ENCODE peak calls at places on chromosomes 6 and 20, in nine cellular contexts. J is Peyer's patch, A is esophagus muscularis mucosa, R is tibial artery, L is fibroblast of lung, P is breast epithelium, O is tibial nerve, D is upper lobe of right lung, F is lung. B is an unnamed sample.
A peak's percentile ranks its signal among the peaks of the same experiment; 100 is the strongest.

GRCh38 chr6:141963543-141964295 is 169.0 kb upstream of the GJE1 start:
- DNase-seq in J (no peak), A (no peak), R (no peak), L (peak; percentile 43), P (no peak), O (no peak), D (no peak), F (no peak), B (no peak)

GRCh38 chr20:47362361-47363219 is 6.1 kb upstream of the ZMYND8 start:
- DNase-seq in J (no peak), A (no peak), R (no peak), L (no peak), P (no peak), O (no peak), D (no peak), F (no peak), B (no peak)

GRCh38 chr20:24236204-24236603 is 233.2 kb upstream of the SYNDIG1 start:
- DNase-seq in J (no peak), A (no peak), R (no peak), L (no peak), P (no peak), O (no peak), D (no peak), F (no peak), B (no peak)

GRCh38 chr6:14638932-14639875 is 521.6 kb downstream of the CD83 start:
- DNase-seq in J (no peak), A (no peak), R (no peak), L (peak; percentile 65), P (no peak), O (no peak), D (no peak), F (no peak), B (no peak)

GRCh38 chr6:28139860-28140500 is 1.7 kb upstream of the ZKSCAN8 start:
- DNase-seq in J (no peak), A (no peak), R (no peak), L (no peak), P (no peak), O (no peak), D (no peak), F (no peak), B (no peak)

GRCh38 chr20:40251284-40251932 is 437.6 kb downstream of the MAFB start:
- DNase-seq in J (peak; percentile 71), A (peak; percentile 42), R (no peak), L (peak; percentile 36), P (no peak), O (peak; percentile 30), D (no peak), F (no peak), B (no peak)

GRCh38 chr20:38196592-38196991 is 31.5 kb upstream of the TGM2 start:
- DNase-seq in J (peak; percentile 63), A (no peak), R (peak; percentile 95), L (peak; percentile 89), P (no peak), O (peak; percentile 76), D (peak; percentile 75), F (peak; percentile 66), B (peak; percentile 89)

GRCh38 chr6:156686429-156686939 is 90.7 kb upstream of the ARID1B start:
- DNase-seq in J (peak; percentile 68), A (no peak), R (no peak), L (peak; percentile 74), P (no peak), O (no peak), D (no peak), F (no peak), B (no peak)

GRCh38 chr20:60046011-60046413 is 87.8 kb downstream of the CDH26 start:
- DNase-seq in J (no peak), A (no peak), R (no peak), L (peak; percentile 31), P (no peak), O (no peak), D (no peak), F (no peak), B (peak; percentile 37)

GRCh38 chr6:107517274-107517673 is 27.4 kb downstream of the SOBP start:
- DNase-seq in J (no peak), A (no peak), R (no peak), L (no peak), P (no peak), O (no peak), D (no peak), F (no peak), B (no peak)

GRCh38 chr6:101650402-101651100 is 257.0 kb downstream of the GRIK2 start:
- DNase-seq in J (no peak), A (no peak), R (no peak), L (no peak), P (no peak), O (no peak), D (no peak), F (no peak), B (no peak)

GRCh38 chr6:10837009-10837691 is 1.2 kb downstream of the MAK start:
- DNase-seq in J (peak; percentile 49), A (no peak), R (no peak), L (peak; percentile 11), P (no peak), O (peak; percentile 17), D (peak; percentile 73), F (peak; percentile 40), B (no peak)
- H3K4me3 ChIP-seq in J (peak overlapping the region; percentile 45), A (peak overlapping the region; percentile 71), R (peak overlapping the region; percentile 68), L (peak overlapping the region; percentile 61), P (peak overlapping the region; percentile 76), O (peak overlapping the region; percentile 76), D (peak overlapping the region; percentile 56), F (peak overlapping the region; percentile 76), B (peak overlapping the region; percentile 72)

DNA sequence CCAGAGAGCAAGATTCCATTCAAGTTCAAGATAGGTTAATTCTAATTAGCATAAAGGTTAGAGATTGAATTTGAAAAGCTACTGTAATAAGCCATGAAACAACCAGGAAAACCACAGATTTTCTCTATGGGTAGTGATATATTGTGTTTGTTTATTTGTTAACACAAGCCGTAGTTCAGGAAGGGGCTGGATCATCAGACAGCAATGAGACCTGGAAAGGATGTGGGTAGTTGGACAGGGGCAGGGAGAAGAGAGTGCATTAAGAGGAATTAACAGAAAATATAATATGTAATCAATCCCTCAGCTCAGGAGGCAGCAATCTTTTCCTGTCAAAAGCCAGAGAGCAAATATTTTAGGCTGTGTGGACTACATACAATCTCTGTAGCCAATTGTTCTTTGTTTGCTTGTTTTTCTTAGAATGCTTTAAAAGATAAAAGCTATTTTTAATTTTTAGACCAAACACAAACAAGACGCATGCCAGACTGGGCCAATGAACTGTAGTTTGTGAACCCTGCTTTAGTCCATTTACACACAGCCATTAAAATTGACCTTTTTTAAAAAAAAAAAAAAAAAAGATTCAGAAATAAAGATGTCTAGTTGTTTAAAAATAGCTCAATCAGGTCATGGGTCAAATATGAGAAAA is 398.7 kb upstream of the MARCKS start:
- DNase-seq in J (no peak), A (no peak), R (no peak), L (no peak), P (no peak), O (no peak), D (no peak), F (no peak), B (no peak)
- H3K27ac ChIP-seq in J (no peak overlapping the region), A (no peak overlapping the region), R (no peak overlapping the region), L (no peak overlapping the region), P (no peak overlapping the region), O (peak overlapping the region; percentile 30), D (no peak overlapping the region), F (no peak overlapping the region), B (no peak overlapping the region)

GRCh38 chr20:53752583-53752970 is 158.9 kb upstream of the ZNF217 start:
- DNase-seq in J (no peak), A (no peak), R (no peak), L (no peak), P (no peak), O (no peak), D (no peak), F (no peak), B (no peak)

GRCh38 chr20:53749499-53749898 is 155.9 kb upstream of the ZNF217 start:
- DNase-seq in J (no peak), A (no peak), R (no peak), L (no peak), P (no peak), O (no peak), D (no peak), F (no peak), B (no peak)

GRCh38 chr20:53751394-53752368 is 158.0 kb upstream of the ZNF217 start:
- DNase-seq in J (peak; percentile 71), A (no peak), R (no peak), L (no peak), P (no peak), O (no peak), D (no peak), F (no peak), B (no peak)

GRCh38 chr20:53748821-53749402 is 155.3 kb upstream of the ZNF217 start:
- DNase-seq in J (no peak), A (no peak), R (no peak), L (peak; percentile 65), P (no peak), O (no peak), D (no peak), F (no peak), B (no peak)

DNA sequence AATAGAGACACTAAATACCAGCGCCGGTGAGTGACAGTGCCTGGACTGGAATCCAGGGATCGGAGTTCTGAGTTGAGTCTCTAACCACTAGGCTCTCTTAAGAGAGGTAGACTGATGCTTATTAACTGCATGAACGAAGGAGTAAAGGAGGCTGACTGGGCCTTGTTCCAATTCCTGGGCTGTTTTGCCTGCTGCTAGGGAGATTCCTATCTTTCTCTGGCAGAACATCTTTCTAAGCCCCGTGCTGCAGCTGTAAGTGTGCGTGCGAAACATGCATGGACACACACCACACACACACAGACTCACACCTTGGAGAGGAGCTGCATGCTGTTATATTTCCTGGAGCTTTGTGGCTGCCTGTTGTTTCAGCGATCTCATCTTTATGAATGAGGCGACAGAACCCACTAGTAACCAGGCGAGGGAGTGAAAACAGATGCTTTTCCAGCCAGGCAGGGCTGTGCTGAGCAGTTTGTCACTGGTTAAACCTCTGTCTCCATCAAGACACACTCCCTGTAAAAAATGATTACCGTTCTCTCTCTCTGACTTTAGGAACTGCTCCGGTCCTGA is 157.3 kb upstream of the ZNF217 start:
- DNase-seq in J (no peak), A (no peak), R (no peak), L (peak; percentile 81), P (peak; percentile 60), O (no peak), D (no peak), F (no peak), B (no peak)
- TF ChIP-seq CTCF in J (no peak), A (no peak), R (no peak), L (no peak), P (no peak), O (no peak), D (no peak), F (no peak), B (no peak)

GRCh38 chr20:23047738-23048214 is 1.7 kb downstream of the THBD start:
- DNase-seq in J (no peak), A (no peak), R (no peak), L (no peak), P (no peak), O (no peak), D (peak; percentile 78), F (no peak), B (peak; percentile 65)

GRCh38 chr20:23050847-23051627 is 1.6 kb upstream of the THBD start:
- DNase-seq in J (peak; percentile 71), A (no peak), R (peak; percentile 93), L (peak; percentile 93), P (peak; percentile 63), O (peak; percentile 92), D (peak; percentile 91), F (peak; percentile 83), B (peak; percentile 49)

GRCh38 chr20:23048283-23049200 is 930 bp downstream of the THBD start:
- DNase-seq in J (no peak), A (no peak), R (peak; percentile 84), L (peak; percentile 23), P (peak; percentile 65), O (peak; percentile 38), D (peak; percentile 88), F (peak; percentile 71), B (peak; percentile 83)

GRCh38 chr20:23049201-23049932 is at the start of gene THBD:
- DNase-seq in J (peak; percentile 76), A (peak; percentile 95), R (peak; percentile 94), L (peak; percentile 60), P (peak; percentile 77), O (peak; percentile 71), D (peak; percentile 88), F (peak; percentile 85), B (peak; percentile 94)

GRCh38 chr20:23049933-23050838 is 714 bp upstream of the THBD start:
- DNase-seq in J (no peak), A (no peak), R (peak; percentile 83), L (peak; percentile 63), P (peak; percentile 65), O (peak; percentile 21), D (peak; percentile 83), F (peak; percentile 67), B (no peak)
- H3K4me3 ChIP-seq in J (peak overlapping the region; percentile 24), A (peak overlapping the region; percentile 58), R (peak overlapping the region; percentile 82), L (peak overlapping the region; percentile 55), P (peak overlapping the region; percentile 63), O (peak overlapping the region; percentile 64), D (peak overlapping the region; percentile 68), F (peak overlapping the region; percentile 27), B (peak overlapping the region; percentile 78)

B was measured in ascending aorta.